ENCODE peak calls at places on chromosomes 16 and 17, in seven cellular contexts. X is heart right ventricle, T is cardiac fibroblast, C is heart left ventricle, E is lower lobe of right lung, B is A549, O is MM.1S. F is an unnamed sample.

GRCh38 chr17:49575524-49576120 is at the start of gene NXPH3:
- DNase-seq in C (peak; percentile 86), T (peak; percentile 46), O (peak; percentile 64), E (peak; percentile 78), X (peak; percentile 81), B (peak; percentile 79), F (peak; percentile 67)

GRCh38 chr16:15650698-15651161 is 685 bp downstream of the NDE1 start:
- DNase-seq in T (peak; percentile 29), O (peak; percentile 82), E (peak; percentile 48), C (peak; percentile 64), B (no peak), X (no peak), F (peak; percentile 76)

GRCh38 chr17:68602267-68602644 is 1.1 kb upstream of the FAM20A start:
- DNase-seq in O (no peak), E (no peak), B (no peak), X (no peak), C (no peak), T (no peak), F (no peak)

GRCh38 chr17:27494192-27495091 is 38.2 kb downstream of the KSR1 start:
- DNase-seq in O (no peak), B (peak; percentile 71), C (peak; percentile 66), E (peak; percentile 86), T (peak; percentile 55), X (peak; percentile 63), F (no peak)

GRCh38 chr16:89860747-89861304 is 12.6 kb upstream of the TCF25 start:
- DNase-seq in E (peak; percentile 80), C (peak; percentile 86), O (peak; percentile 37), B (peak; percentile 91), X (peak; percentile 71), T (peak; percentile 59), F (peak; percentile 82)

GRCh38 chr17:6365187-6365943 is 69.6 kb downstream of the AIPL1 start:
- DNase-seq in T (no peak), C (no peak), E (no peak), O (no peak), B (peak; percentile 43), X (no peak), F (no peak)

GRCh38 chr17:77316191-77316641 is 175.4 kb downstream of the SEC14L1 start:
- DNase-seq in C (peak; percentile 62), X (no peak), O (no peak), B (no peak), E (peak; percentile 58), T (peak; percentile 66), F (no peak)

GRCh38 chr17:82497483-82498405 is 21.8 kb upstream of the FOXK2 start:
- DNase-seq in T (peak; percentile 65), B (no peak), O (peak; percentile 56), E (peak; percentile 68), C (no peak), X (peak; percentile 36), F (peak; percentile 66)

GRCh38 chr16:21563676-21564075 is 35.7 kb upstream of the METTL9 start:
- DNase-seq in E (peak; percentile 23), X (no peak), T (no peak), B (no peak), C (no peak), O (no peak), F (no peak)

DNA sequence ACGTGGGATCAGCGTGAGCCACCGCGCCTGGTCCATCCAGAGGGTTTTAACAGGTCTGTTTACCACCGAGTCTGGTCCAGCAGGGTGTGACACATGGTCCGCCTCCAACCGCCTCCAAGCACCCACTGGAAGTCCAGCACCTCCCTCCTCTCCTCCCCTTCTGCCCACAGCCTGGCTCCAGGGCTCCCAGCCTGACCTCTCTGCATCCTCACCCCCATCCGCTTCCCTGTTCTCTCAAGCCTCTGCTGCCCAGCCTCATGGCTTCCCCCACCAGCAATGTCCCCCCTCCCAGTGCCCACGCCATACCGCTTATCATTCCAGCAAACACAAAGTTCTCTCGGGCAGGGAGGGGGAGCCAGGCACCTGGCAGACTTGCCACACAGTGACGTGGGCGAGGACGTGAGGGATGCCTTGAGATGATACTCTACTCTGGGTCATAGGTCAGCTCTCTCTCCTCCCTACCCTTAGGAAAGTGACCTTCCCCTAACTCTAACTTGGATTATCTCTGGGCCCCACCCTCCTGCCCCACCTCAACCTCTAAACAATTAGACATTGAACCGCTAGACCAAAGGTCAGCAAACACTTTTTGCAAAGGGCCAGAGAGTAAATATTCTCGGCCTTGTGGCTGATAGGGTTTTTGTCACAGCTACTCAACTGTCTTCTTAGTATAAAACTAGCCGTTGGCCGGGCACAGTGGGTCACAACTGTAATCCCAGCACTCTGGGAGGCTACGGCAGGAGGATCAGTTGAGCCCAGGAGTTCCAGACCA is 23.1 kb downstream of the CDC42EP4 start:
- DNase-seq in E (peak; percentile 64), C (peak; percentile 84), B (peak; percentile 50), T (no peak), O (no peak), X (peak; percentile 78), F (no peak)
- TF ChIP-seq CTCF in E (no peak), C (no peak), B (no peak), T (no peak), O (no peak), X (no peak), F (no peak)

GRCh38 chr17:31859487-31860008 is 504 bp upstream of the COPRS start:
- DNase-seq in B (no peak), X (no peak), E (no peak), C (no peak), O (no peak), T (no peak), F (no peak)
- H3K4me3 ChIP-seq in B (peak overlapping the region; percentile 95), X (peak overlapping the region; percentile 75), E (peak overlapping the region; percentile 78), C (no peak overlapping the region), O (peak overlapping the region; percentile 69), T (peak overlapping the region; percentile 27), F (peak overlapping the region; percentile 63)

GRCh38 chr16:66902648-66903543 is 15.8 kb downstream of the CDH16 start:
- DNase-seq in T (no peak), B (no peak), X (peak; percentile 66), C (no peak), E (no peak), O (no peak), F (no peak)
- TF ChIP-seq CTCF in T (no peak), B (no peak), X (no peak), C (no peak), E (no peak), O (no peak), F (no peak)

GRCh38 chr17:7437369-7437863 is 1.9 kb upstream of the FGF11 start:
- DNase-seq in B (no peak), O (no peak), T (no peak), E (no peak), X (no peak), C (no peak), F (no peak)

GRCh38 chr17:7438656-7439460 is 454 bp upstream of the FGF11 start:
- DNase-seq in X (no peak), T (no peak), C (no peak), E (no peak), B (no peak), O (no peak), F (no peak)

GRCh38 chr17:7438050-7438614 is 1.2 kb upstream of the FGF11 start:
- DNase-seq in X (peak; percentile 82), O (no peak), C (peak; percentile 91), E (peak; percentile 86), T (no peak), B (no peak), F (peak; percentile 39)

GRCh38 chr17:7435676-7436555 is 681 bp downstream of the TMEM102 start:
- DNase-seq in O (peak; percentile 52), E (peak; percentile 81), X (peak; percentile 48), T (no peak), B (peak; percentile 59), C (no peak), F (peak; percentile 70)

GRCh38 chr17:7436556-7437368 is 1.5 kb downstream of the TMEM102 start:
- DNase-seq in T (peak; percentile 73), C (peak; percentile 89), O (peak; percentile 89), E (peak; percentile 90), X (peak; percentile 83), B (peak; percentile 87), F (peak; percentile 92)
- H3K4me3 ChIP-seq in T (peak overlapping the region; percentile 21), C (no peak overlapping the region), O (peak overlapping the region; percentile 73), E (peak overlapping the region; percentile 76), X (peak overlapping the region; percentile 61), B (peak overlapping the region; percentile 55), F (peak overlapping the region; percentile 58)

GRCh38 chr16:74305978-74306784 is 9.6 kb downstream of the PSMD7 start:
- DNase-seq in E (no peak), C (no peak), T (no peak), O (no peak), X (no peak), B (no peak), F (no peak)

GRCh38 chr16:74305286-74305685 is 8.7 kb downstream of the PSMD7 start:
- DNase-seq in O (no peak), X (no peak), C (no peak), T (no peak), E (no peak), B (no peak), F (no peak)

GRCh38 chr16:74302341-74302740 is 5.7 kb downstream of the PSMD7 start:
- DNase-seq in T (no peak), X (no peak), B (no peak), E (no peak), O (no peak), C (no peak), F (no peak)

GRCh38 chr16:74304164-74304834 is 7.7 kb downstream of the PSMD7 start:
- DNase-seq in B (peak; percentile 23), O (no peak), C (no peak), T (peak; percentile 21), E (no peak), X (no peak), F (no peak)

GRCh38 chr16:74304835-74305176 is 8.2 kb downstream of the PSMD7 start:
- DNase-seq in E (no peak), O (no peak), C (no peak), X (no peak), T (no peak), B (no peak), F (no peak)
- TF ChIP-seq CTCF in E (no peak), O (no peak), C (no peak), X (no peak), T (no peak), B (no peak), F (no peak)

GRCh38 chr17:59633658-59634359 is 14.1 kb downstream of the CLTC start:
- DNase-seq in X (no peak), E (no peak), O (no peak), T (no peak), C (no peak), B (no peak), F (no peak)
- H3K4me3 ChIP-seq in X (no peak overlapping the region), E (no peak overlapping the region), O (no peak overlapping the region), T (no peak overlapping the region), C (no peak overlapping the region), B (no peak overlapping the region), F (no peak overlapping the region)

DNA sequence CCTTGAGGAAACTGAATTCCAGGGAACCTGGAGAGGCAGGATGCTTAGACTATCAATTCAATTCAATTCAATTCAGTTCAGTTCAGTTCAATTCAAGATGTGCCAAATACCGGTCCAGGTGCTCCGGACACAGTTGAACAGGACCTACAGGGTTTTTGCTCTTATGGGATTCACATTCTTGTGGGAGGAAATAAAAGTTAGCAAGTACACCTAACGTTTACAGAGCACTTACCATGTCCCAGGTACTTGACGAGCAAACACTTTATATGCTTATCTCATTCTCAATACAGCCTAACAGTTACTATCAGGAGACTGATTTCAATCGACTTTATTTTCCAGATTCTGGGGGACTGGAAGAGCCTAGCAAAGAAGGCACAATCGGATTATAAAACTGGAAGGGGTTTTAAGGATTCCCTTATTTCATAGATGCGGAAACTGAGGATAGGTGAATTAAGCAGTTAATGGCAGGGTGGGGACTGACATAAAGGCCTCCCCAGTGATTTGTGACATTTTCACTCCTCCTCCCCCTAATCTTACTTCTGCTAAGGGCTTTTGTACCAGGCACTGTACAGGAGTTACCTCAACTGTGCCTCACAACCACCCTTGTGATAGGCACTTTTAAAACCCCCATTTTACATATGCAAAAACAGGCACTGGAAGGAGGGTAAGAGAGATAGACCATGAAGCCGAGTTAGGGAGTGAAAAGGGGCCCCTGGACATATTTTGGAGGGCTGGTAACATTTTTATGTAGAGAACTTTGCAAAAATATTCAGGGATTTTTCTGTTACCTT is 666 bp upstream of the GDE1 start:
- DNase-seq in O (no peak), X (no peak), C (no peak), T (no peak), E (no peak), B (no peak), F (peak; percentile 2)
- TF ChIP-seq CTCF in O (no peak), X (no peak), C (no peak), T (no peak), E (no peak), B (no peak), F (no peak)